ENCODE peak calls at places on chromosomes 16 and 17, in five cellular contexts. E is cardiac muscle cell, R is neural progenitor cell, O is pancreas, C is progenitor cell of endocrine pancreas. B is an unnamed sample.

GRCh38 chr16:78866556-78866955 is 734.0 kb downstream of the MAF start:
- DNase-seq in E (no peak), R (no peak), O (no peak), C (no peak), B (no peak)

GRCh38 chr17:31122746-31123145 is 28.0 kb downstream of the NF1 start:
- DNase-seq in E (no peak), R (no peak), O (no peak), C (no peak), B (no peak)

GRCh38 chr17:81493198-81494038 is 19.2 kb downstream of the ACTG1 start:
- DNase-seq in E (no peak), R (no peak), O (no peak), C (no peak), B (no peak)

GRCh38 chr16:87317766-87318121 is 552 bp upstream of the C16orf95 start:
- DNase-seq in E (peak), R (no peak), O (peak), C (no peak), B (no peak)

GRCh38 chr16:56547120-56547948 is 17.5 kb upstream of the MT4 start:
- DNase-seq in E (peak), R (peak), O (no peak), C (no peak), B (peak)

GRCh38 chr17:17817552-17817947 is 19.2 kb downstream of the SREBF1 start:
- DNase-seq in E (no peak), R (no peak), O (no peak), C (no peak), B (no peak)

GRCh38 chr16:73447850-73448249 is 399.9 kb upstream of the ZFHX3 start:
- DNase-seq in E (no peak), R (no peak), O (no peak), C (no peak), B (no peak)

GRCh38 chr16:87839542-87840461 is 29.5 kb downstream of the SLC7A5 start:
- DNase-seq in E (no peak), R (no peak), O (no peak), C (no peak), B (no peak)

GRCh38 chr16:7456221-7456620 is 123.6 kb downstream of the RBFOX1 start:
- DNase-seq in E (no peak), R (no peak), O (no peak), C (no peak), B (no peak)

GRCh38 chr17:7883781-7884386 is 4.7 kb upstream of the CHD3 start:
- DNase-seq in E (no peak), R (no peak), O (no peak), C (no peak), B (no peak)

GRCh38 chr16:54928421-54929089 is 2.1 kb upstream of the IRX5 start:
- DNase-seq in E (no peak), R (peak), O (peak), C (no peak), B (peak)
- TF ChIP-seq CTCF in E (no peak), R (no peak), O (no peak), C (no peak), B (no peak)

DNA sequence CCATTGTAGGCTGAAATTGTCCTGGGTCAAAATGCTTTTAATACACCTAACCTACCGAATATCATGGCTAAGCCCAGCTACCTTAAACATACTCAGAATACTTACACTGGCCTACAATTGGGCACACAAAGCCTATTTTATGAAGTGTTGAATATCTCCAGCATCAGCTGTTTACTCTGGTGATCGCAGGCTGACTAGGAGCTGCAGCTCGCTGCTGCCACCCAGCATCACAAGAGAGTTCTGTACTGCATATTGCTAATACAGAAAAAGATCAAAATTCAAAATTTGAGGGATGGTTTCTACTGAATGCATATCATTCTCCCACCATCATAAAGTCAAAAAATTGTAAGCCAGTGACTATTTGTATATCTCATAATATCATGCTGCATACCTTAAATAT is 55.3 kb downstream of the ULK2 start:
- DNase-seq in E (no peak), R (no peak), O (no peak), C (no peak), B (no peak)
- TF ChIP-seq CTCF in E (peak), R (peak), O (no peak), C (peak), B (no peak)

GRCh38 chr16:4307215-4308037 is 8.4 kb upstream of the GLIS2 start:
- DNase-seq in E (peak), R (peak), O (peak), C (peak), B (peak)
- TF ChIP-seq CTCF in E (no peak), R (no peak), O (no peak), C (no peak), B (no peak)

DNA sequence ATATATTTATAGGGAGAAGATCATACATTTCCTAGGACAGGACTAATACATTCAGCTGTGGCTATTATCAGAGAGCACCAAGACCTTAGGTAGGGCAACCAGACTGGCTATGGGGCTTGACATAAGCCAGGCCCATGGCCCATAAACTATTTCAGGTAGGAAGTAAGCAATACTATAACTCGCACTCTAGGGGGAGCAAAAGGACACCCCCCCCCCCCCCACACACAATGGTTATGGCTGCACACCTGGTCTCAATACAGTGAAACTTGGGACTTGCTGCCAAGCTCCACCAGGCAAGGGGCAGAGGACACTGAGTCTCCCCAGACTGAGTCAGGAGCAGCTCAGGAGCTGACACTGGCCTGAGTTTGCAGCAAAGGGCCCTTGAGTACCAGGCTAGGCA is 348.9 kb upstream of the ASIC2 start:
- DNase-seq in E (no peak), R (no peak), O (no peak), C (no peak), B (no peak)
- TF ChIP-seq CTCF in E (no peak), R (peak), O (no peak), C (peak), B (no peak)

GRCh38 chr17:45257115-45257514 is 4.8 kb downstream of the SPATA32 start:
- DNase-seq in E (no peak), R (no peak), O (no peak), C (no peak), B (no peak)
- TF ChIP-seq CTCF in E (no peak), R (no peak), O (no peak), C (no peak), B (no peak)

GRCh38 chr16:16033208-16033717 is 83.8 kb downstream of the ABCC1 start:
- DNase-seq in E (no peak), R (no peak), O (no peak), C (no peak), B (no peak)
- TF ChIP-seq CTCF in E (no peak), R (no peak), O (no peak), C (no peak), B (no peak)

DNA sequence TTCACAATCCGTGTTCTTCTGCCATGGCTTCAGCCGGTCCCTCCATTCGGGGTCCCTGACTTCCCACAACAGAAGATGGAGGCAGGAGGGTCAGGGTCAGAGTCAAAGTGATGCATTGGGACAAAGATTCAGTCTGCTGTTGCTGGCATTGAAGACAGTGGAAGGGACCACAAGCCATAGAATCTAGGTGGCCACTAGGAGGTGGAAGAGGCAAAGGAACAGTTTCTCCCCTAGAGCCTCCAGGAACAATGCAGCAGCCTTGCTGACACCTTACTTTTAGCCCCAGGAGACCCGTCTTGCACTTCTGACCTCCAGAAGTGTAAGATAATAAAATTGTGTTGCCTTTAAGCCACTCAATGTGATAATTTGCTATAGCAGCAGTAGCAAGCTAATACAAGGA is 55.9 kb downstream of the MFSD11 start:
- DNase-seq in E (no peak), R (peak), O (no peak), C (no peak), B (no peak)
- TF ChIP-seq CTCF in E (peak), R (peak), O (no peak), C (peak), B (peak)

B was measured in neural crest cell.